ENCODE peak calls at places on chromosomes 4 and X, in seven cellular contexts. H is WTC11, Y is dorsolateral prefrontal cortex, U is PC-3, C is GM06990, Z is ovary, B is choroid plexus epithelial cell. D is an unnamed sample.

GRCh38 chrX:41137589-41137988 is 52.3 kb downstream of the USP9X start:
- DNase-seq in H (no peak), Y (no peak), U (peak; percentile 27), C (no peak), Z (no peak), B (no peak), D (no peak)

GRCh38 chr4:89800527-89801103 is 36.3 kb downstream of the SNCA start:
- DNase-seq in H (no peak), Y (no peak), U (peak; percentile 42), C (no peak), Z (no peak), B (no peak), D (no peak)

GRCh38 chr4:105840426-105841174 is 54.7 kb upstream of the NPNT start:
- DNase-seq in H (no peak), Y (no peak), U (no peak), C (no peak), Z (no peak), B (no peak), D (no peak)

GRCh38 chrX:3939967-3940610 is 226.6 kb upstream of the PRKX start:
- DNase-seq in H (no peak), Y (no peak), U (peak; percentile 50), C (no peak), Z (no peak), B (peak; percentile 30), D (no peak)

GRCh38 chr4:126306152-126306869 is 991.6 kb downstream of the FAT4 start:
- DNase-seq in H (no peak), Y (no peak), U (no peak), C (no peak), Z (no peak), B (peak; percentile 5), D (no peak)

GRCh38 chr4:1862055-1862911 is 6.3 kb upstream of the LETM1 start:
- DNase-seq in H (no peak), Y (no peak), U (no peak), C (no peak), Z (no peak), B (no peak), D (no peak)

GRCh38 chr4:8727131-8727530 is 134.6 kb downstream of the CPZ start:
- DNase-seq in H (no peak), Y (peak; percentile 11), U (no peak), C (no peak), Z (no peak), B (no peak), D (no peak)

GRCh38 chr4:163611172-163611571 is 116.7 kb downstream of the TMA16 start:
- DNase-seq in H (no peak), Y (no peak), U (no peak), C (no peak), Z (no peak), B (no peak), D (no peak)

GRCh38 chrX:96770315-96770714 is 85.7 kb downstream of the DIAPH2 start:
- DNase-seq in H (no peak), Y (no peak), U (peak; percentile 52), C (no peak), Z (no peak), B (peak; percentile 41), D (no peak)

GRCh38 chr4:27442146-27442545 is 581.5 kb downstream of the STIM2 start:
- DNase-seq in H (no peak), Y (no peak), U (peak; percentile 53), C (no peak), Z (no peak), B (no peak), D (no peak)

GRCh38 chrX:136954930-136955329 is 74.4 kb upstream of the RBMX start:
- DNase-seq in H (no peak), Y (no peak), U (peak; percentile 52), C (no peak), Z (no peak), B (peak; percentile 66), D (no peak)

DNA sequence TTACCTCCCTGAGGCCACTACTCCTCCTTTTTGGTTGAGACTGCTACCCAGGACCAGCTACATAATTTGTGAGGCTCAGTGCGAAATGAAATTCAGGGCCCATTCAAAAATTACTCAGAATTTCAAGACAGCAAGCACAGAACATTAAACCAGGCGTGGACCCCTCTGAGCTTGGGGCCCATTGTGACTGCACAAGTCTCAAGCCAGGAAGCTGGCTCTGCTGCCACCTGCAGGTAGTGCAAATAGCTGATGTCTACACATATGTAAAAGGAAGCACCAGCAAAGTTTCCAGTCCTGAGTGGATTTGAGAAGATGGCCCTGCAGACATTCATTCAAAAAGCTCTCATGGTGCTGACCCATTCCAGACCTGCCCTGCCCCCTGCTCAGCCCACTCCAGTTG is 213.4 kb upstream of the LNX1 start:
- DNase-seq in H (peak; percentile 72), Y (peak; percentile 59), U (peak; percentile 70), C (peak; percentile 3), Z (no peak), B (peak; percentile 36), D (no peak)
- TF ChIP-seq CTCF in H (peak; percentile 28), Y (no peak), U (peak; percentile 86), C (peak; percentile 75), Z (no peak), B (peak; percentile 52), D (peak; percentile 44)

GRCh38 chrX:120029354-120029753 is 48.1 kb downstream of the RHOXF2B start:
- DNase-seq in H (no peak), Y (no peak), U (no peak), C (no peak), Z (no peak), B (no peak), D (no peak)
- TF ChIP-seq CTCF in H (no peak), Y (no peak), U (peak; percentile 34), C (no peak), Z (no peak), B (no peak), D (no peak)

DNA sequence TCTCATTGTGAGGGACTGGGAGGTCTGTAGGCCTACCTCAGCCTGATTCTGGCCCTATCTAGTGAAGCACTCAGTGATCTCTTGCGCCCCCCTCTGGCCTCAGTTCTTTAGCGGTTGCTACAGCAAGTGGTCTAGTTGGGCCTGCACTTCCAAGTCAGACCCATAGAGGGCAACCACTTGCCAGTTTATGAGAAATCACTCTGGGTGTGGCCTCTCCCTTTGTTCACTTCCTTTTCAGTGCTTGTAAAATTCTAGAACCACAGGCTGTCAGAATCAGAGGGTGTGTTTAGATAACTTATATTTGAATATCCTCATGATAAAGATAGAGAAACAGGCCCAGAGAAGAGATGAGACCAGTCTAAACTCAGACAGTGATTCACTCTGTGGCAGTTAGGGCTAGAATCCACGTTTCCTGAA is 60.9 kb upstream of the LAS1L start:
- DNase-seq in H (peak; percentile 93), Y (peak; percentile 93), U (peak; percentile 97), C (peak; percentile 73), Z (peak; percentile 94), B (peak; percentile 95), D (peak; percentile 88)
- TF ChIP-seq CTCF in H (peak; percentile 91), Y (peak; percentile 93), U (peak; percentile 98), C (peak; percentile 99), Z (peak; percentile 96), B (peak; percentile 96), D (peak; percentile 94)

DNA sequence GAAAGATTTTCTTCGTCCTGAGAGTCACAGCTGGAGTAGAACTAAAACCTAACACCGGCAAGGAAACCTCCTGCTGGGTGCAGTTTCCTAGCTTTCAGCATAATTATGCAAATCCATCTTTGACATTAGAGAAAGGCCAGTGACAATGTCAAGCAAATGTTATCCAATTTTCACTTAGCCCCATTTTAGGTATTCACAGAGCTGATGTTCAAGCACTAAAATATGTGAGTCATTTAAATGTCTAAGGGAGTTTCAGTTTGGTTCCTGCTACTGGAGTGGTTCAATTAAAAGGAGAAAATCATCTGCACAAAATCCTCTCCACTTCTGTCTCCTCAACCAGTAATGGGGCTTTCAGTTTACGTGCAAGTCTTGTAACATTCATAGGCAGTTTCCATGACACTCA is 37.1 kb upstream of the AMOT start:
- DNase-seq in H (no peak), Y (no peak), U (no peak), C (peak; percentile 6), Z (no peak), B (no peak), D (no peak)
- TF ChIP-seq CTCF in H (no peak), Y (no peak), U (no peak), C (no peak), Z (no peak), B (no peak), D (no peak)

GRCh38 chr4:153549401-153549800 is 83.2 kb downstream of the TMEM131L start:
- DNase-seq in H (no peak), Y (no peak), U (no peak), C (no peak), Z (no peak), B (peak; percentile 17), D (no peak)
- TF ChIP-seq CTCF in H (no peak), Y (no peak), U (no peak), C (no peak), Z (no peak), B (no peak), D (no peak)

GRCh38 chr4:38173935-38174334 is 213.7 kb downstream of the PTTG2 start:
- DNase-seq in H (no peak), Y (no peak), U (peak; percentile 49), C (no peak), Z (no peak), B (no peak), D (no peak)

GRCh38 chr4:38174811-38175210 is 214.6 kb downstream of the PTTG2 start:
- DNase-seq in H (no peak), Y (no peak), U (no peak), C (no peak), Z (no peak), B (peak; percentile 45), D (no peak)

GRCh38 chr4:38169524-38169923 is 209.3 kb downstream of the PTTG2 start:
- DNase-seq in H (no peak), Y (no peak), U (peak; percentile 37), C (no peak), Z (no peak), B (no peak), D (no peak)

GRCh38 chr4:38170380-38170779 is 210.2 kb downstream of the PTTG2 start:
- DNase-seq in H (no peak), Y (no peak), U (no peak), C (no peak), Z (no peak), B (no peak), D (no peak)

GRCh38 chr4:38170800-38171199 is 210.6 kb downstream of the PTTG2 start:
- DNase-seq in H (no peak), Y (no peak), U (peak; percentile 13), C (no peak), Z (no peak), B (no peak), D (no peak)
- TF ChIP-seq CTCF in H (no peak), Y (no peak), U (no peak), C (no peak), Z (no peak), B (no peak), D (no peak)

DNA sequence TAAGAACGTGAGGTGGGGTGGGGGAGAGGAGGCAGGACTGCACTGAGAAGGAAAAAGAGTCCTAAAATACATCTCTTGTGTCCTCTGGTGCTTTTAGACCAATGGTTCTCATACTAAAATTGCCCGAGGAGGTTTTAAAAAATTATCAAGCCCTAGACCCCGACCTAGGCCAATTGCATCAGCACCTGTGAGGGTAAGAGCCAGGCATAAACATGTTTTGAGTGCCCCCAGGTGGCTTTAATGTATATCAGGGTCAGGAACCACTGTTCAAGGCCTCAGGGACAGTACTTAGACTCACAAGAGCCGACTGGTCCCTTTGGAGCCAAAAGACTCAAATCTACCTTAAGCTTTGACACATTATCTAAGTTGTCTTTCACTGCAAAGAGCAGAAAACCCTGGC is 37.5 kb upstream of the TMEM150C start:
- DNase-seq in H (peak; percentile 55), Y (no peak), U (peak; percentile 10), C (no peak), Z (no peak), B (no peak), D (no peak)
- TF ChIP-seq CTCF in H (no peak), Y (no peak), U (peak; percentile 29), C (no peak), Z (no peak), B (no peak), D (no peak)

D was measured in endothelial cell.